ENCODE peak calls at places on chromosomes 4 and X, in four cellular contexts. J, Z, Y and K are unnamed samples.

GRCh38 chr4:140233811-140234696 is 80.1 kb upstream of the MAML3 start:
- DNase-seq in J (no peak), Z (no peak), Y (no peak), K (no peak)

GRCh38 chrX:110966839-110967238 is 129.2 kb upstream of the PAK3 start:
- DNase-seq in J (no peak), Z (no peak), Y (peak), K (no peak)

GRCh38 chrX:20252392-20253231 is 14.1 kb downstream of the RPS6KA3 start:
- DNase-seq in J (no peak), Z (peak), Y (peak), K (peak)

GRCh38 chrX:39445336-39445735 is 644.1 kb downstream of the MID1IP1 start:
- DNase-seq in J (no peak), Z (peak), Y (no peak), K (peak)

GRCh38 chr4:99887837-99888236 is 6.4 kb downstream of the LAMTOR3 start:
- DNase-seq in J (no peak), Z (no peak), Y (no peak), K (no peak)

GRCh38 chr4:40515398-40516293 is 114.0 kb downstream of the RBM47 start:
- DNase-seq in J (peak), Z (no peak), Y (peak), K (peak)

GRCh38 chrX:64204701-64205440 is 637 bp downstream of the AMER1 start:
- DNase-seq in J (no peak), Z (peak), Y (peak), K (peak)

GRCh38 chrX:133188631-133189030 is 29.5 kb downstream of the TFDP3 start:
- DNase-seq in J (no peak), Z (no peak), Y (no peak), K (no peak)

GRCh38 chr4:183424109-183424751 is 20.2 kb upstream of the CDKN2AIP start:
- DNase-seq in J (no peak), Z (no peak), Y (no peak), K (no peak)

GRCh38 chr4:173333658-173334084 is 487 bp downstream of the HMGB2 start:
- DNase-seq in J (no peak), Z (peak), Y (peak), K (peak)

GRCh38 chr4:27239651-27240050 is 379.0 kb downstream of the STIM2 start:
- DNase-seq in J (no peak), Z (no peak), Y (no peak), K (no peak)

GRCh38 chr4:27234306-27234899 is 373.8 kb downstream of the STIM2 start:
- DNase-seq in J (no peak), Z (no peak), Y (no peak), K (no peak)
- TF ChIP-seq TARDBP in J (no peak), Z (no peak), Y (no peak), K (no peak)

GRCh38 chr4:142585411-142585810 is 260.7 kb downstream of the INPP4B start:
- DNase-seq in J (no peak), Z (no peak), Y (no peak), K (no peak)
- TF ChIP-seq TARDBP in J (no peak), Z (no peak), Y (no peak), K (no peak)

GRCh38 chrX:17375361-17375630 is 296 bp downstream of the NHS start:
- DNase-seq in J (no peak), Z (no peak), Y (no peak), K (no peak)
- TF ChIP-seq TARDBP in J (no peak), Z (no peak), Y (no peak), K (no peak)

DNA sequence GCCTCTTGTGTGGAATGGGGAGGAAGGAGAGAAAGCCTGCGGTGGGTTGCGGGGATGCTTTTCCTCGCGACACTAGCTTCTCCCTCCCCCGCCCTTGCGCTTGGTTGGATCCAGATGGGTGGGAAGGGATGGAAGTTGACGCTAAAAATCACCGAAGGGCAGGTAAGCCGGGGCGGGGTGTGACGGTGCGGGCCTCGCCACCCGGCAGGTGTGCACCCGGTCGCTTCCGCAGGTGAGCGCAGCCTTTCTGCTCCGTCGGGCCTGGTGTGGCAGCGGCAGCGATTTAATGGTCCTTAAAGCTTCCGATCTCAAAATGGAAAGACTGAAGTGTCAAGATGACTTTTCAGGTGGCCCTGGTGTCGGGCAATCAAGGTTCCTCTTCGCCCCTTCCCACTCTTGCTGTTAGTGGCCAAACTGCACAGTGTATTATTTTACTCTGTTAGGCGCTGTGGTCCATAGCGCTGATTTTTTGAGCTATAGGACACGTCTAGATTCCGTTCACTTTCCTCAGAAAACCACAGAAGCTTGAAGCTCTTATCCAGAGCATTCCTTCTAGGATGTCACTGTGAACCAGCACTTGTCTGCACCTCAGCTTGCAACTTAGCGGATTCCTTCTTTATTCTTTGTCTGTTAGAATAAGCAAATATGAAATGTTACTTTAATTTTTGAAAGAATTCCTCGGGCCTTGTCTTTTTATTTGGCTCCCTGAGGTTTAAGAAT is 796 bp downstream of the ENOPH1 start:
- DNase-seq in J (no peak), Z (peak), Y (no peak), K (peak)
- TF ChIP-seq TARDBP in J (no peak), Z (no peak), Y (no peak), K (no peak)

GRCh38 chrX:140099221-140099620 is 133.9 kb upstream of the CXorf66 start:
- DNase-seq in J (no peak), Z (no peak), Y (no peak), K (no peak)
- TF ChIP-seq TARDBP in J (no peak), Z (no peak), Y (no peak), K (no peak)

GRCh38 chr4:2924765-2925301 is 38.4 kb downstream of the NOP14 start:
- DNase-seq in J (no peak), Z (no peak), Y (no peak), K (no peak)
- TF ChIP-seq TARDBP in J (no peak), Z (no peak), Y (no peak), K (no peak)

GRCh38 chr4:168218663-168219062 is 99.9 kb downstream of the DDX60 start:
- DNase-seq in J (no peak), Z (no peak), Y (no peak), K (no peak)
- TF ChIP-seq TARDBP in J (no peak), Z (no peak), Y (no peak), K (no peak)

DNA sequence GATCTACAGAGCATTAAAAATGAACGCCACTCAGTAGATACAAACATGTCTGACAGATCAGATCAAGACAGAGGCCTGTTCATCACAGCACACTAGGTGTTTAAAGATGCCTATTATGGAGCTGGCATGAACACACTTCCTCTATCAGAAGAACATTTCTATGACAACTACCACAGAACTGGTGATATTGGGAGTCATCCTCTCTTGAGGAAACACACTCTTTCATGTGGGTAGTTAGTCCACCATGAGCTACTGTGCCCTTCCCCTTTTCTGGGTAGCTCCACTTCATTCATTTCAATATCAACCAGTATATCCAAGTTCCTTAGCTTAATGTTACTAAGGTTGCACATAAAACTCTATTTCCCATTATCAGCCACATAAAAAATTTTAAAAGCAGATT is 46.7 kb downstream of the MAOB start:
- DNase-seq in J (no peak), Z (no peak), Y (no peak), K (no peak)
- TF ChIP-seq TARDBP in J (no peak), Z (no peak), Y (no peak), K (no peak)

GRCh38 chr4:55437823-55438222 is 42.1 kb downstream of the TMEM165 start:
- DNase-seq in J (no peak), Z (no peak), Y (no peak), K (no peak)

GRCh38 chr4:55439023-55439422 is 43.3 kb downstream of the TMEM165 start:
- DNase-seq in J (no peak), Z (no peak), Y (peak), K (no peak)

GRCh38 chr4:55442541-55442940 is 46.8 kb downstream of the TMEM165 start:
- DNase-seq in J (no peak), Z (no peak), Y (no peak), K (no peak)

GRCh38 chr4:55438314-55438713 is 42.6 kb downstream of the TMEM165 start:
- DNase-seq in J (no peak), Z (no peak), Y (peak), K (no peak)

DNA sequence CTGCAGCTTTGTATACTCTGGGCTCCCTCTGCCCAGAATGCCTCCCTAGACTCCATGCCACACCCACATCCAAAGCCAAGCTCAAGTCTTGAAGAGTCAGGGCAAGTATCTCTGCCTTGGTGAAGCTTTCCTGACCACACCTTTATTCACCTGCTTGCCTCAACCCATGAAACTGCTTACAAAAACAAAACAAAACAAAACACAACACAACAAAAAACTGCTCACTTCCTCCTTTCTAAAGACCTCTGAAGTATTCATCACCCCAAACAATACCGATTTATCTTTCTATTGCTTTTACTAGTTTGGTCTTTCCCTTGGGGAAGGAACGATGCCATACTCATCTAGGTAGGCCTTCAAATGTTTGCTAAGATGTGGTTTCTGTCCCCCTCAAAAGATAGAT is 45.0 kb downstream of the TMEM165 start:
- DNase-seq in J (peak), Z (no peak), Y (no peak), K (no peak)
- TF ChIP-seq TARDBP in J (no peak), Z (no peak), Y (no peak), K (no peak)